ENCODE peak calls at places on chromosome 5, in five cellular contexts. One of them, this sample, is unnamed. For H3K27me3, the result is how much of the 10 kb centered on the place peaks cover.

GRCh38 chr5:124746252-124746915 is at the start of gene ZNF608:
- DNase-seq in PC-3: peak
- DNase-seq in endodermal cell: peak
- DNase-seq in K562: no peak
- DNase-seq in GM23248: peak
- DNase-seq in this sample: peak

GRCh38 chr5:151699071-151699901 is 12.6 kb upstream of the SPARC start:
- DNase-seq in PC-3: peak
- DNase-seq in endodermal cell: peak
- DNase-seq in K562: no peak
- DNase-seq in GM23248: peak
- DNase-seq in this sample: peak

GRCh38 chr5:4208996-4209395 is 613.4 kb downstream of the IRX1 start:
- DNase-seq in PC-3: no peak
- DNase-seq in endodermal cell: no peak
- DNase-seq in K562: no peak
- DNase-seq in GM23248: no peak
- DNase-seq in this sample: no peak

GRCh38 chr5:73459366-73459765 is 10.8 kb upstream of the FOXD1 start:
- DNase-seq in PC-3: no peak
- DNase-seq in endodermal cell: no peak
- DNase-seq in K562: no peak
- DNase-seq in GM23248: peak
- DNase-seq in this sample: no peak

GRCh38 chr5:125294844-125295243 is 548.4 kb upstream of the ZNF608 start:
- DNase-seq in PC-3: no peak
- DNase-seq in endodermal cell: no peak
- DNase-seq in K562: no peak
- DNase-seq in GM23248: no peak
- DNase-seq in this sample: no peak

GRCh38 chr5:33892419-33893151 is 795 bp upstream of the ADAMTS12 start:
- DNase-seq in PC-3: peak
- DNase-seq in endodermal cell: no peak
- DNase-seq in K562: no peak
- DNase-seq in GM23248: peak
- DNase-seq in this sample: peak

GRCh38 chr5:93513298-93513697 is 67.7 kb downstream of the NR2F1-AS1 start:
- DNase-seq in PC-3: no peak
- DNase-seq in endodermal cell: no peak
- DNase-seq in K562: no peak
- DNase-seq in GM23248: no peak
- DNase-seq in this sample: no peak

GRCh38 chr5:136424835-136425694 is 59.7 kb upstream of the TRPC7 start:
- DNase-seq in PC-3: peak
- DNase-seq in endodermal cell: peak
- DNase-seq in K562: peak
- DNase-seq in GM23248: peak
- DNase-seq in this sample: peak

GRCh38 chr5:132256783-132257130 is 739 bp upstream of the PDLIM4 start:
- DNase-seq in PC-3: no peak
- DNase-seq in endodermal cell: no peak
- DNase-seq in K562: no peak
- DNase-seq in GM23248: no peak
- DNase-seq in this sample: no peak

GRCh38 chr5:132256086-132256782 is 1.3 kb upstream of the PDLIM4 start:
- DNase-seq in PC-3: no peak
- DNase-seq in endodermal cell: peak
- DNase-seq in K562: no peak
- DNase-seq in GM23248: no peak
- DNase-seq in this sample: no peak

GRCh38 chr5:132259061-132259851 is 1.8 kb downstream of the PDLIM4 start:
- DNase-seq in PC-3: no peak
- DNase-seq in endodermal cell: peak
- DNase-seq in K562: peak
- DNase-seq in GM23248: peak
- DNase-seq in this sample: peak

GRCh38 chr5:132258102-132259060 is 885 bp downstream of the PDLIM4 start:
- DNase-seq in PC-3: peak
- DNase-seq in endodermal cell: peak
- DNase-seq in K562: peak
- DNase-seq in GM23248: peak
- DNase-seq in this sample: peak

GRCh38 chr5:132257131-132258101 is at the start of gene PDLIM4:
- DNase-seq in PC-3: no peak
- DNase-seq in endodermal cell: peak
- DNase-seq in K562: peak
- DNase-seq in GM23248: peak
- DNase-seq in this sample: peak
- H3K4me3 ChIP-seq in PC-3: peak
- H3K4me3 ChIP-seq in endodermal cell: peak
- H3K4me3 ChIP-seq in K562: peak
- H3K4me3 ChIP-seq in GM23248: peak
- H3K4me3 ChIP-seq in this sample: peak

DNA sequence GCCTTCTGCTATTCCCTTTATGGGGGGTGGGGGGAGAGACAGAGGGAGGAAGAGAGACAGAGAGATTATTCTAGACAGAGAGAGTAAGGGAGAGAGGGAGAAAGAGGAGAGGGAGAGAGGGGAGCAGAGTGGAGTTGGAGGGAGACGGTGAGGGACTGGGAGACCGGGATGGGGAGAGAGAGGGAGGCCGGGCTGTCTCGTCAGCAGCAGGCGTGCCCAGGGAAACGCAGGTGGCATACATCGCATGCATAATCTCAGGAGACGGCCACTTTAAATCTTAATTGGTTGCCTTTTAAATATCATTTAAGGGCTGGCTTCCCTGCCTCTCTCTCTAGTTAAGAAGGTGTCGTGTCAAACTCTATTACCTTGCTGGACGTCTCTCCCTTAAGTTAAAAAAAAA is 8.4 kb downstream of the IRX4 start:
- DNase-seq in PC-3: no peak
- DNase-seq in endodermal cell: peak
- DNase-seq in K562: no peak
- DNase-seq in GM23248: no peak
- DNase-seq in this sample: no peak
- H3K27me3 ChIP-seq in PC-3: under half
- H3K27me3 ChIP-seq in endodermal cell: half or more
- H3K27me3 ChIP-seq in K562: under half
- H3K27me3 ChIP-seq in GM23248: half or more
- H3K27me3 ChIP-seq in this sample: half or more

DNA sequence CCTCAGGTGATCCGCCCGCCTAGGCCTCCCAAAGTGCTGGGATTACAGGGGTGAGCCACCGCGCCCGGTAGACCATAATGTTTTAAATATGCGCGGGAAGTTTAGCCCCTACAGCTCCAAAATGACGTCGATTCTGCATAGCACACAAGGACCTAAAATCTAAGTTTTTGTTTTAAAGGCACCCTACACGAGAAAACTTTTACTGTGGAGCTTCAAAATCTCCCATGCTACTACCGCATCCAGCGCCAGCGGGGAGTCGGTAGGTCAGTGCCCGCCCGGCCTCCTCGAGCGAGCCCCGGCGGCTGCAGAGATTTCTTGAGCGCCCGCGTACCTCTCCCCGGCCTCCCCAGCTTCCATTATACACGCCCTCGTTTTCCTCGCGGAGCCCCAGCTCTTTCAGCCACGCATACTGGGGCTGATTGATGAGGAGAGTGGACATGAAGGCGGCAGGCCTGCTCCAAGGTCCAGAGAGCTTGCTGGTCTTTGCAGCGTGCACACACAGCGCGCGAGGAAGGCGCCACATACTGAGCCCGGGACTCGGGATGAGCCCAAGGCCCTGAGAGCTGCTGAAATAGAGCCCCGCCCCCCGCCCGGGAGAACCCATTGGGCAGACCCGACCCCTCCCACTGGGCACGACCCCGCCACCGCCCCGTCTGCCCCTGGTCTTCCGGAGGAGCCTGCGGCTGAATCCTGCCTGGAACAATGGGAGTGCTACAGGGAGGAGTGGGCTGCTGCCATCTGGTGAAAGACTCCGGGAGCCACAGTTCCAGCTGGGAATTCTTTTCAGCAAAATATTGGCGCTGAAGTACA is at the start of gene ALDH7A1:
- DNase-seq in PC-3: peak
- DNase-seq in endodermal cell: peak
- DNase-seq in K562: peak
- DNase-seq in GM23248: peak
- DNase-seq in this sample: peak
- H3K9ac ChIP-seq in PC-3: peak
- H3K9ac ChIP-seq in endodermal cell: peak
- H3K9ac ChIP-seq in K562: no peak
- H3K9ac ChIP-seq in GM23248: peak
- H3K9ac ChIP-seq in this sample: peak

GRCh38 chr5:178941361-178941760 is 363 bp downstream of the ZNF454 start:
- DNase-seq in PC-3: no peak
- DNase-seq in endodermal cell: no peak
- DNase-seq in K562: no peak
- DNase-seq in GM23248: peak
- DNase-seq in this sample: peak
- H3K4me3 ChIP-seq in PC-3: no peak
- H3K4me3 ChIP-seq in endodermal cell: peak
- H3K4me3 ChIP-seq in K562: no peak
- H3K4me3 ChIP-seq in GM23248: peak
- H3K4me3 ChIP-seq in this sample: peak

GRCh38 chr5:83473344-83474169 is 2.0 kb downstream of the VCAN start:
- DNase-seq in PC-3: peak
- DNase-seq in endodermal cell: peak
- DNase-seq in K562: peak
- DNase-seq in GM23248: peak
- DNase-seq in this sample: peak

GRCh38 chr5:83470920-83471404 is 582 bp upstream of the VCAN start:
- DNase-seq in PC-3: peak
- DNase-seq in endodermal cell: no peak
- DNase-seq in K562: no peak
- DNase-seq in GM23248: peak
- DNase-seq in this sample: peak

GRCh38 chr5:83472508-83473343 is 1.2 kb downstream of the VCAN start:
- DNase-seq in PC-3: no peak
- DNase-seq in endodermal cell: peak
- DNase-seq in K562: peak
- DNase-seq in GM23248: peak
- DNase-seq in this sample: peak

GRCh38 chr5:83471405-83472212 is at the start of gene VCAN:
- DNase-seq in PC-3: peak
- DNase-seq in endodermal cell: peak
- DNase-seq in K562: no peak
- DNase-seq in GM23248: peak
- DNase-seq in this sample: peak

GRCh38 chr5:83472213-83472507 is 616 bp downstream of the VCAN start:
- DNase-seq in PC-3: peak
- DNase-seq in endodermal cell: no peak
- DNase-seq in K562: no peak
- DNase-seq in GM23248: no peak
- DNase-seq in this sample: no peak
- H3K27me3 ChIP-seq in PC-3: under half
- H3K27me3 ChIP-seq in endodermal cell: under half
- H3K27me3 ChIP-seq in K562: under half
- H3K27me3 ChIP-seq in GM23248: under half
- H3K27me3 ChIP-seq in this sample: under half